ENCODE peak calls at places on chromosomes 6 and 20, in five cellular contexts. J is activated T-cell treated with anti-CD3 and anti-CD28 coated beads for 24 hours, I is ovary, K is D341Med, T is GM23338. C is an unnamed sample.

GRCh38 chr6:20922743-20923142 is 388.5 kb downstream of the CDKAL1 start:
- DNase-seq in J (no peak), I (no peak), T (no peak), K (no peak), C (no peak)

GRCh38 chr6:53168516-53169257 is 20.0 kb upstream of the GCM1 start:
- DNase-seq in J (no peak), I (no peak), T (peak; percentile 25), K (no peak), C (peak; percentile 80)

GRCh38 chr6:53029761-53030160 is 34.7 kb upstream of the GSTA4 start:
- DNase-seq in J (no peak), T (no peak), K (no peak), I (no peak), C (no peak)

GRCh38 chr6:159929819-159930218 is 39.0 kb downstream of the MAS1 start:
- DNase-seq in T (no peak), J (peak; percentile 22), K (no peak), I (peak; percentile 30), C (no peak)

GRCh38 chr6:30612213-30612612 is 4.8 kb downstream of the PPP1R10 start:
- DNase-seq in K (no peak), I (no peak), T (no peak), J (no peak), C (peak; percentile 36)

GRCh38 chr20:33460711-33461110 is 17.1 kb upstream of the SNTA1 start:
- DNase-seq in J (no peak), K (no peak), I (no peak), T (no peak), C (no peak)

GRCh38 chr6:157946865-157947532 is 34.7 kb upstream of the SYNJ2 start:
- DNase-seq in J (no peak), I (no peak), K (peak; percentile 51), T (peak; percentile 45), C (peak; percentile 24)

GRCh38 chr20:45484676-45485075 is 15.1 kb downstream of the WFDC2 start:
- DNase-seq in K (no peak), J (no peak), T (peak; percentile 51), I (no peak), C (no peak)

GRCh38 chr20:60138263-60139127 is 180.3 kb downstream of the CDH26 start:
- DNase-seq in J (peak; percentile 34), K (no peak), T (no peak), I (no peak), C (peak; percentile 28)

GRCh38 chr6:122567034-122567433 is 43.2 kb upstream of the PKIB start:
- DNase-seq in I (no peak), K (no peak), T (no peak), J (no peak), C (no peak)

GRCh38 chr6:21597706-21598273 is 4.2 kb downstream of the SOX4 start:
- DNase-seq in I (no peak), K (no peak), J (no peak), T (no peak), C (peak; percentile 36)

GRCh38 chr6:146127447-146128215 is 98.8 kb downstream of the GRM1 start:
- DNase-seq in I (no peak), T (no peak), J (no peak), K (no peak), C (no peak)

GRCh38 chr6:159359581-159360264 is 190.5 kb downstream of the FNDC1 start:
- DNase-seq in T (peak; percentile 5), I (no peak), J (no peak), K (no peak), C (no peak)

GRCh38 chr6:54992789-54993188 is 146.2 kb downstream of the FAM83B start:
- DNase-seq in J (no peak), T (peak; percentile 68), I (no peak), K (no peak), C (peak; percentile 54)

GRCh38 chr20:3398681-3399252 is 8.7 kb downstream of the DNAAF9 start:
- DNase-seq in J (no peak), I (no peak), T (no peak), K (no peak), C (no peak)

GRCh38 chr6:35477028-35477427 is 8.8 kb downstream of the RPL10A start:
- DNase-seq in I (no peak), T (no peak), K (no peak), J (no peak), C (no peak)

GRCh38 chr20:23152308-23152892 is 66.3 kb upstream of the CD93 start:
- DNase-seq in K (no peak), J (no peak), I (peak; percentile 59), T (no peak), C (no peak)

GRCh38 chr20:38870733-38871559 is 55.3 kb upstream of the FAM83D start:
- DNase-seq in K (no peak), I (no peak), T (peak; percentile 42), J (no peak), C (no peak)

GRCh38 chr6:81773887-81774286 is 21.4 kb upstream of the TENT5A start:
- DNase-seq in I (no peak), J (no peak), T (no peak), K (no peak), C (no peak)

GRCh38 chr6:19135706-19136105 is 701.5 kb upstream of the ID4 start:
- DNase-seq in J (no peak), T (no peak), I (no peak), K (no peak), C (no peak)

GRCh38 chr6:13336553-13336952 is 8.2 kb upstream of the TBC1D7 start:
- DNase-seq in I (peak; percentile 66), T (peak; percentile 92), J (peak; percentile 69), K (peak; percentile 80), C (peak; percentile 75)

GRCh38 chr6:40538556-40538955 is 48.6 kb downstream of the LRFN2 start:
- DNase-seq in J (no peak), K (no peak), T (no peak), I (no peak), C (no peak)

GRCh38 chr20:28562510-28562898 is 2695.0 kb upstream of the DEFB115 start:
- DNase-seq in T (peak; percentile 5), K (no peak), J (no peak), I (no peak), C (peak; percentile 94)

GRCh38 chr6:167106401-167106800 is 16.5 kb upstream of the CCR6 start:
- DNase-seq in T (no peak), I (no peak), J (no peak), K (no peak), C (no peak)

GRCh38 chr6:118663993-118664985 is 12.9 kb upstream of the CEP85L start:
- DNase-seq in T (no peak), I (no peak), J (no peak), K (no peak), C (no peak)

GRCh38 chr6:122180132-122180531 is 219.3 kb upstream of the HSF2 start:
- DNase-seq in K (no peak), I (no peak), J (no peak), T (no peak), C (peak; percentile 40)

GRCh38 chr6:4320860-4321259 is 185.5 kb upstream of the ECI2 start:
- DNase-seq in T (no peak), K (peak; percentile 2), I (no peak), J (no peak), C (peak; percentile 100)

GRCh38 chr6:90403489-90404381 is 107.1 kb upstream of the BACH2 start:
- DNase-seq in T (peak; percentile 67), J (no peak), I (peak; percentile 45), K (no peak), C (peak; percentile 93)

GRCh38 chr6:121849477-121849876 is 414.0 kb downstream of the GJA1 start:
- DNase-seq in K (peak; percentile 72), T (peak; percentile 97), J (peak; percentile 15), I (peak; percentile 75), C (peak; percentile 83)

GRCh38 chr20:17867119-17867518 is 101.5 kb downstream of the SNX5 start:
- DNase-seq in I (peak; percentile 12), K (no peak), J (no peak), T (no peak), C (no peak)

GRCh38 chr20:49680475-49680874 is 33.2 kb downstream of the B4GALT5 start:
- DNase-seq in J (no peak), I (no peak), T (no peak), K (no peak), C (no peak)

GRCh38 chr6:157821342-157822033 is 1.6 kb upstream of the SNX9 start:
- DNase-seq in J (no peak), I (no peak), K (no peak), T (no peak), C (no peak)

C was measured in amniotic epithelial cell.